ENCODE peak calls at places on chromosomes 12 and 14, in four cellular contexts. L, Q, X and P are unnamed samples.
A peak's percentile ranks its signal among the peaks of the same experiment; 100 is the strongest.

GRCh38 chr14:94827711-94828505 is 58.0 kb upstream of the GSC start:
- DNase-seq in L (no peak), Q (no peak), X (no peak), P (peak; percentile 25)

GRCh38 chr12:29743801-29744200 is 39.9 kb downstream of the TMTC1 start:
- DNase-seq in L (no peak), Q (no peak), X (peak; percentile 71), P (no peak)

GRCh38 chr14:68503186-68503825 is 289.6 kb downstream of the ZFP36L1 start:
- DNase-seq in L (no peak), Q (no peak), X (no peak), P (no peak)

GRCh38 chr12:117202556-117202955 is 12.3 kb upstream of the FBXO21 start:
- DNase-seq in L (no peak), Q (no peak), X (no peak), P (peak; percentile 17)

GRCh38 chr14:103862393-103862782 is 15.0 kb upstream of the PPP1R13B start:
- DNase-seq in L (no peak), Q (no peak), X (no peak), P (no peak)

GRCh38 chr12:105765053-105766019 is 373.4 kb downstream of the NUAK1 start:
- DNase-seq in L (no peak), Q (no peak), X (no peak), P (no peak)

GRCh38 chr12:20523658-20524057 is 155.3 kb downstream of the PDE3A start:
- DNase-seq in L (no peak), Q (no peak), X (no peak), P (no peak)

GRCh38 chr12:124660846-124661245 is 93.4 kb upstream of the NCOR2 start:
- DNase-seq in L (no peak), Q (no peak), X (no peak), P (no peak)

GRCh38 chr14:68971411-68972035 is 7.6 kb downstream of the ACTN1 start:
- DNase-seq in L (no peak), Q (no peak), X (no peak), P (no peak)

GRCh38 chr12:57127101-57127709 is 1.1 kb upstream of the LRP1 start:
- DNase-seq in L (peak; percentile 40), Q (peak; percentile 61), X (peak; percentile 51), P (no peak)

GRCh38 chr14:92755495-92755894 is 7.1 kb upstream of the LGMN start:
- DNase-seq in L (no peak), Q (no peak), X (no peak), P (no peak)

GRCh38 chr12:132597333-132598283 is 12.8 kb downstream of the LRCOL1 start:
- DNase-seq in L (peak; percentile 22), Q (peak; percentile 31), X (no peak), P (no peak)

DNA sequence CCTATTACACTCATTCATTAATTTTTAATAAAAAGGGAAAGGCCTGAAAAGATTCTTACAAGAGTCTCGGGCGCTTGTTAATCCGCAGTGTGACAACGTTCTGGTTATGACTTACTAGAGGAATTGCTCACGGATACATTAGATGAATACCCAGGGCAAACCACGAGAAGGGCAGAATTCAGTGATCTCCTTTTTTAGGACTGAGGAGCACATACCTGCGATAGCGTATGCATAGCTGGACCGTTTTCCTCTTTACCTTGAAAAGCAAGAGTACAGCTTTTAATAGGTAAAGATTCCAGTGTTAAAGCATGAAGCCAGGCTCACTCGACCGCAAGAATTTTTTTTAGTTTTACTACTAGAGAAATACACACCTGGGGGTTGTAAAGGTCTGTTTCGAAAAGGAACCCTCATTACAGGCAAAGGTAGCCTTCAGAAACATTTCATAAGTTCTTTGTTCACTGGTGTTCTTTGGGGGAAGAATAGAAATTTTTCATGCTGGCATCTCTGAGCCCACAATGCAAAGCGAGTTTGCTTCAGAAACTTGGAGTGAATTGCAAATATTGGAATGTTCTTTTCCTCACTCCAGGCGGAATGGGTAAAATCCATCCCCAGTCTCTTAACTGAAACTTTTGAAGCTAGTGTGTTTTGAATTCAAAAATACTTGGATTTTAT is 948 bp downstream of the MAPK1IP1L start:
- DNase-seq in L (no peak), Q (no peak), X (no peak), P (no peak)
- TF ChIP-seq CTCF in L (no peak), Q (no peak), X (no peak), P (no peak)

GRCh38 chr12:13079440-13079906 is 24.0 kb downstream of the GSG1 start:
- DNase-seq in L (no peak), Q (no peak), X (no peak), P (no peak)
- TF ChIP-seq CTCF in L (no peak), Q (no peak), X (no peak), P (peak; percentile 18)

GRCh38 chr12:31233061-31233730 is 92.8 kb downstream of the SINHCAF start:
- DNase-seq in L (no peak), Q (no peak), X (no peak), P (no peak)

GRCh38 chr12:31232361-31232965 is 93.5 kb downstream of the SINHCAF start:
- DNase-seq in L (no peak), Q (no peak), X (no peak), P (no peak)

GRCh38 chr12:31230004-31230403 is 95.9 kb downstream of the SINHCAF start:
- DNase-seq in L (no peak), Q (no peak), X (no peak), P (no peak)

GRCh38 chr12:31234053-31234835 is 91.7 kb downstream of the SINHCAF start:
- DNase-seq in L (no peak), Q (no peak), X (no peak), P (no peak)

GRCh38 chr12:31231611-31232360 is 94.2 kb downstream of the SINHCAF start:
- DNase-seq in L (no peak), Q (no peak), X (no peak), P (no peak)
- TF ChIP-seq CTCF in L (no peak), Q (no peak), X (no peak), P (no peak)

GRCh38 chr14:87332001-87332400 is 661.0 kb downstream of the GALC start:
- DNase-seq in L (no peak), Q (no peak), X (no peak), P (no peak)

GRCh38 chr14:87334997-87335675 is 657.8 kb downstream of the GALC start:
- DNase-seq in L (no peak), Q (peak; percentile 25), X (no peak), P (no peak)
- TF ChIP-seq CTCF in L (no peak), Q (peak; percentile 68), X (no peak), P (peak; percentile 30)

GRCh38 chr12:65670775-65671174 is 153.5 kb upstream of the HMGA2 start:
- DNase-seq in L (no peak), Q (no peak), X (no peak), P (no peak)

GRCh38 chr12:65672441-65672840 is 151.8 kb upstream of the HMGA2 start:
- DNase-seq in L (no peak), Q (no peak), X (no peak), P (no peak)

GRCh38 chr12:65667932-65668331 is 156.4 kb upstream of the HMGA2 start:
- DNase-seq in L (no peak), Q (no peak), X (no peak), P (no peak)

GRCh38 chr12:65666876-65667275 is 157.4 kb upstream of the HMGA2 start:
- DNase-seq in L (no peak), Q (no peak), X (no peak), P (no peak)

GRCh38 chr12:65668981-65669695 is 155.1 kb upstream of the HMGA2 start:
- DNase-seq in L (no peak), Q (no peak), X (no peak), P (no peak)
- TF ChIP-seq CTCF in L (no peak), Q (no peak), X (no peak), P (peak; percentile 24)